ENCODE peak calls at places on chromosomes 2 and 18, in five cellular contexts. J is fibroblast of lung, S is H9, A is astrocyte, W is neural progenitor cell. M is an unnamed sample.
A peak's percentile ranks its signal among the peaks of the same experiment; 100 is the strongest.

GRCh38 chr2:128621074-128621473 is 302.4 kb upstream of the HS6ST1 start:
- DNase-seq in J (no peak), S (no peak), A (no peak), W (no peak), M (no peak)

GRCh38 chr2:164784376-164784775 is 57.2 kb downstream of the COBLL1 start:
- DNase-seq in J (peak; percentile 72), S (no peak), A (peak; percentile 65), W (peak; percentile 71), M (peak; percentile 86)

GRCh38 chr18:6434987-6435709 is 20.4 kb upstream of the L3MBTL4 start:
- DNase-seq in J (no peak), S (no peak), A (no peak), W (no peak), M (no peak)

GRCh38 chr2:86035883-86036789 is 69.5 kb downstream of the POLR1A start:
- DNase-seq in J (peak; percentile 87), S (no peak), A (peak; percentile 79), W (no peak), M (peak; percentile 91)

GRCh38 chr2:1755436-1756191 is 11.3 kb upstream of the PXDN start:
- DNase-seq in J (peak; percentile 95), S (no peak), A (peak; percentile 94), W (no peak), M (no peak)

GRCh38 chr2:160252278-160252887 is 52.3 kb upstream of the ITGB6 start:
- DNase-seq in J (peak; percentile 32), S (no peak), A (no peak), W (peak; percentile 33), M (peak; percentile 53)

GRCh38 chr2:227817940-227818568 is 4.4 kb downstream of the CCL20 start:
- DNase-seq in J (peak; percentile 100), S (peak; percentile 64), A (peak; percentile 100), W (peak; percentile 10), M (peak; percentile 100)

GRCh38 chr18:80022613-80023012 is 11.6 kb upstream of the RBFA start:
- DNase-seq in J (peak; percentile 27), S (no peak), A (peak; percentile 27), W (peak; percentile 34), M (peak; percentile 40)

GRCh38 chr2:233349005-233349998 is 5.0 kb upstream of the DGKD start:
- DNase-seq in J (no peak), S (no peak), A (no peak), W (no peak), M (no peak)

GRCh38 chr2:214075446-214075845 is 335.4 kb upstream of the VWC2L start:
- DNase-seq in J (no peak), S (no peak), A (no peak), W (no peak), M (no peak)

GRCh38 chr2:215680605-215681598 is 245.0 kb upstream of the FN1 start:
- DNase-seq in J (peak; percentile 100), S (no peak), A (peak; percentile 100), W (no peak), M (peak; percentile 93)

GRCh38 chr2:105129722-105130232 is 91.9 kb downstream of the MRPS9 start:
- DNase-seq in J (no peak), S (no peak), A (no peak), W (no peak), M (no peak)

GRCh38 chr2:217413193-217413592 is 553.3 kb upstream of the TNP1 start:
- DNase-seq in J (no peak), S (no peak), A (no peak), W (no peak), M (peak; percentile 88)

GRCh38 chr2:2007551-2008501 is 263.5 kb upstream of the PXDN start:
- DNase-seq in J (no peak), S (peak; percentile 79), A (no peak), W (no peak), M (no peak)

GRCh38 chr2:46925444-46926351 is 10.1 kb upstream of the MCFD2 start:
- DNase-seq in J (no peak), S (no peak), A (no peak), W (no peak), M (no peak)

GRCh38 chr2:82790277-82791021 is 1668.6 kb downstream of the SUCLG1 start:
- DNase-seq in J (peak; percentile 30), S (no peak), A (peak; percentile 20), W (peak; percentile 13), M (peak; percentile 4)

GRCh38 chr2:10497797-10498251 is 49.7 kb upstream of the ODC1 start:
- DNase-seq in J (peak; percentile 86), S (no peak), A (peak; percentile 79), W (no peak), M (peak; percentile 98)

GRCh38 chr2:64812298-64812697 is 158.6 kb upstream of the SERTAD2 start:
- DNase-seq in J (no peak), S (no peak), A (no peak), W (no peak), M (no peak)

GRCh38 chr2:205802069-205802468 is 119.8 kb downstream of the NRP2 start:
- DNase-seq in J (peak; percentile 63), S (no peak), A (peak; percentile 51), W (no peak), M (no peak)

GRCh38 chr2:64295326-64296149 is 151.3 kb upstream of the PELI1 start:
- DNase-seq in J (no peak), S (no peak), A (no peak), W (no peak), M (no peak)

GRCh38 chr2:189899101-189899500 is 114.9 kb downstream of the PMS1 start:
- DNase-seq in J (no peak), S (no peak), A (no peak), W (no peak), M (peak; percentile 32)

GRCh38 chr18:25941556-25941955 is 148.9 kb downstream of the SS18 start:
- DNase-seq in J (peak; percentile 1), S (no peak), A (no peak), W (no peak), M (no peak)

GRCh38 chr2:99350194-99350593 is 13.0 kb downstream of the EIF5B start:
- DNase-seq in J (no peak), S (no peak), A (no peak), W (no peak), M (no peak)

GRCh38 chr2:223815186-223815883 is 22.0 kb downstream of the AP1S3 start:
- DNase-seq in J (peak; percentile 97), S (no peak), A (peak; percentile 96), W (no peak), M (peak; percentile 95)

GRCh38 chr2:873651-874580 is 76.7 kb upstream of the SNTG2 start:
- DNase-seq in J (no peak), S (peak; percentile 28), A (no peak), W (no peak), M (no peak)

GRCh38 chr18:47080872-47081271 is 45.5 kb upstream of the ELOA2 start:
- DNase-seq in J (no peak), S (no peak), A (no peak), W (no peak), M (no peak)

GRCh38 chr2:70357076-70358071 is 55.5 kb upstream of the FAM136A start:
- DNase-seq in J (peak; percentile 23), S (no peak), A (no peak), W (no peak), M (peak; percentile 82)

GRCh38 chr2:137938204-137938603 is 26.1 kb upstream of the HNMT start:
- DNase-seq in J (peak; percentile 92), S (no peak), A (peak; percentile 92), W (no peak), M (peak; percentile 12)

GRCh38 chr18:38933910-38934510 is 1368.4 kb upstream of the CELF4 start:
- DNase-seq in J (no peak), S (no peak), A (no peak), W (no peak), M (no peak)

GRCh38 chr2:182548031-182548950 is 121.5 kb upstream of the PDE1A start:
- DNase-seq in J (peak; percentile 41), S (no peak), A (peak; percentile 43), W (no peak), M (peak; percentile 12)

DNA sequence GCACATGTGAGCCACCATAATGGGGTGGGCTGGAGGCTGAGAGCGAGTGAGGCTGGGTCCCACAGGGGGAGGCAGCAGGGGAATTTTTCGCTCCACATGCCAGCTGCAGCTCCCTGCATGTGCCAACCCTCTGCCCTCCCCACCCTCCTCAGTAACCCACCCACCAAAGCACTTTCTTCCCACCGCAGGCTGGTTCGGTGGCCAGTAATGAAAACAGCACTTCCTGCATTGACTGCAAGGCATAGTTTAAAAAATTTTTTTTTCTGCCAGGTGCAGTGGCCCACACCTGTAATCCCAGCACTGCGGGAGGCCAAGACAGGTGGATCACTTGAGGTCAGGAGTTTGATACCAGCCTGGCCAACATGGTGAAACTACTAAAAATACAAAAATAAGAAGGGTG is 147.5 kb upstream of the TTC39C start:
- DNase-seq in J (no peak), S (no peak), A (no peak), W (no peak), M (no peak)
- H3K4me2 ChIP-seq in J (no peak overlapping the region), S (no peak overlapping the region), A (no peak overlapping the region), W (no peak overlapping the region), M (no peak overlapping the region)

DNA sequence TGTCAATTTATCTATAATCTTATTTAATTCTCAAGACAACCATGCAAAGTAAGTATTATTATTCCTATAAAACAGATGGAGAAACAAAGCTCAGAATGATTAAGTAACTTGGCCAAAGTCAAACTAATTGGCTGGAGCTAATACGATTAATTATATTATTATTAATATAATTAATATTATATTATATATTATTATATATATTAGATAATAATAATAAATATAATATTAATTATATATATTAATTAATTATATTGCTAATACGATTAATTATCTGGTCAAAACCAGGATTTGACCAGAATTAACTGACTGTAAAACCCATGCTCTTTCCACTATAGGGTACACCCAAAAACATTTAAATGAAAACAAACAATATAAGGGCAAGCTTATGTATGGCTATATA is 52.4 kb downstream of the FARSB start:
- DNase-seq in J (no peak), S (no peak), A (no peak), W (no peak), M (no peak)
- H3K79me2 ChIP-seq in J (no peaks in the 10 kb centered on the region), S (no peaks in the 10 kb centered on the region), A (no peaks in the 10 kb centered on the region), W (peaks cover 4% of the 10 kb centered on the region), M (no peaks in the 10 kb centered on the region)

GRCh38 chr2:45841752-45842407 is 190.4 kb downstream of the PRKCE start:
- DNase-seq in J (no peak), S (no peak), A (no peak), W (no peak), M (no peak)
- H3K4me2 ChIP-seq in J (no peak overlapping the region), S (no peak overlapping the region), A (no peak overlapping the region), W (no peak overlapping the region), M (no peak overlapping the region)

GRCh38 chr2:168565512-168565911 is 109.4 kb downstream of the CERS6 start:
- DNase-seq in J (no peak), S (no peak), A (no peak), W (no peak), M (no peak)
- H3K79me2 ChIP-seq in J (no peaks in the 10 kb centered on the region), S (no peaks in the 10 kb centered on the region), A (no peaks in the 10 kb centered on the region), W (peaks cover 8% of the 10 kb centered on the region), M (no peaks in the 10 kb centered on the region)

GRCh38 chr2:202821538-202822160 is 49.9 kb downstream of the ICA1L start:
- DNase-seq in J (no peak), S (no peak), A (no peak), W (no peak), M (no peak)
- H3K4me2 ChIP-seq in J (no peak overlapping the region), S (no peak overlapping the region), A (no peak overlapping the region), W (no peak overlapping the region), M (no peak overlapping the region)

DNA sequence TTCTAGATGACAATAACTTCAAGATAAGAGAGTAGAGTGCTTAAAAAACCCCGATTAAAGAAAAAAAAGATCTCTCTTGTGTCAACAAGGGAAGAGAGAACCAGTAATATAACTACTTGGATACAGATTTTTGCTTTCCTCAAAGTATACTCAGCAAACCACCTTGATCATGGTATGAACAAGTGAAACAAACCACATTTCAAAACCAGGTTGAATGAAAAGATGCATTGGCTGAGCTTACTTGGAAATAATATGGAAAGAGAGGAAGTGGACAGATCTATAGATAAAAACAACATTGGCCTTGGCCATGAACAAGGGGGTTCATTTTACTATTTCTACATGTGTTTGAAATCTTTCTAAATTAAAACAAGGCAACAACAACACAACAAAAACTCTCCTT is 50.1 kb downstream of the ATP8B1 start:
- DNase-seq in J (no peak), S (no peak), A (no peak), W (no peak), M (no peak)
- H3K79me2 ChIP-seq in J (peaks cover 91% of the 10 kb centered on the region), S (no peaks in the 10 kb centered on the region), A (peaks cover 88% of the 10 kb centered on the region), W (no peaks in the 10 kb centered on the region), M (peaks cover 93% of the 10 kb centered on the region)

M was measured in GM23248.